ENCODE peak calls at places on chromosomes 16 and 17, in eight cellular contexts. Y is HL-60, M is IMR-90, I is mesothelial cell of epicardium, F is thoracic aorta, J is fibroblast of pulmonary artery, D is cardiac fibroblast, U is ovary. W is an unnamed sample.

GRCh38 chr16:69089091-69089912 is 16.2 kb upstream of the HAS3 start:
- DNase-seq in Y (peak; percentile 27), M (peak; percentile 53), I (no peak), F (no peak), J (no peak), D (no peak), U (no peak), W (no peak)

GRCh38 chr16:76278976-76279375 is 1.8 kb downstream of the CNTNAP4 start:
- DNase-seq in Y (no peak), M (no peak), I (no peak), F (no peak), J (peak; percentile 80), D (peak; percentile 54), U (no peak), W (no peak)

GRCh38 chr16:69554495-69554894 is 11.3 kb upstream of the NFAT5 start:
- DNase-seq in Y (no peak), M (no peak), I (no peak), F (no peak), J (no peak), D (no peak), U (no peak), W (no peak)

GRCh38 chr17:74267579-74267978 is 6.5 kb upstream of the DNAI2 start:
- DNase-seq in Y (no peak), M (no peak), I (no peak), F (no peak), J (no peak), D (no peak), U (no peak), W (no peak)

GRCh38 chr17:81740395-81740961 is 28.4 kb downstream of the SLC25A10 start:
- DNase-seq in Y (no peak), M (no peak), I (no peak), F (no peak), J (no peak), D (no peak), U (no peak), W (no peak)

GRCh38 chr17:2980904-2981246 is 82.5 kb downstream of the OR1D5 start:
- DNase-seq in Y (no peak), M (no peak), I (peak; percentile 19), F (no peak), J (no peak), D (no peak), U (no peak), W (no peak)

GRCh38 chr16:85616608-85617311 is 3.6 kb downstream of the GSE1 start:
- DNase-seq in Y (peak; percentile 34), M (no peak), I (no peak), F (no peak), J (no peak), D (no peak), U (no peak), W (peak; percentile 79)

GRCh38 chr17:39838057-39838456 is 26.1 kb downstream of the IKZF3 start:
- DNase-seq in Y (no peak), M (no peak), I (no peak), F (no peak), J (no peak), D (no peak), U (no peak), W (no peak)

DNA sequence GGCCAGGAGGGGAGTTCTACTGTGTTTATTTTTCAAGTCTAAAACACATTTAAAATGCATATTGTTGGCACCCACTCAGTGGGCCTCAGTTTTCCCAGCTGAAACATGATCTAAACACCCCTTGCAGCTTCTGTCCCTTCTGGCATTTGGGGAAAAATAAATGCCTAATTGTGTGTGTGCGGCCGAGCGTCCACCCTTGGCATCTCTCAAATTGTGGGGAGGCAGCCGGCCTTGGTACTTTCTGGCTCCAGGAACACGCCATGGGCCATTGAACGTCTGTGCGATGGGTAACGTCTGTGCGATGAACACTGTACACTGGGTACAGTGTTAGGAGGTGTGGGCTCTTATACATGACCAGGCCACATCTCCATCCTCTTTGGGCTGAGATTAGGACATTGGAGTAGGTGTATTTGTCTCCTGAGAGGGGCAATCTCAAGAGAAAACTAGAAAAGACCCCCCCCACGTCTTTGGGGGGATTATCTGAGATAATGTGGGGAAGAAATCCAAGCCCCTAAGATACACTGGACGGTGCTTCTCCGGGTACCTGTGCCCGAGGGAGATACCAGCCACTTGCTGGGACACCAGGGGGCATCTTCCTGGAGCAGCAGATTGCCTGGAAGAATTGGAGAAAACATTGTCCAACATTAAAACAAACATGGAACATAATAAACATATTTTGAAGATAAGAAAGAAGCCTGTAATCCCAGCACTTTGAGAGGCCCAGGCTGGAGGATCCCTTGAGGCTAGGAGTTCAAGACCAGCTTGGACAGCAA is 54.9 kb downstream of the RAB11FIP4 start:
- DNase-seq in Y (no peak), M (no peak), I (no peak), F (no peak), J (peak; percentile 8), D (no peak), U (no peak), W (no peak)
- TF ChIP-seq CTCF in Y (no peak), M (peak; percentile 17), I (no peak), F (no peak), J (no peak), D (peak; percentile 11), U (no peak), W (no peak)

DNA sequence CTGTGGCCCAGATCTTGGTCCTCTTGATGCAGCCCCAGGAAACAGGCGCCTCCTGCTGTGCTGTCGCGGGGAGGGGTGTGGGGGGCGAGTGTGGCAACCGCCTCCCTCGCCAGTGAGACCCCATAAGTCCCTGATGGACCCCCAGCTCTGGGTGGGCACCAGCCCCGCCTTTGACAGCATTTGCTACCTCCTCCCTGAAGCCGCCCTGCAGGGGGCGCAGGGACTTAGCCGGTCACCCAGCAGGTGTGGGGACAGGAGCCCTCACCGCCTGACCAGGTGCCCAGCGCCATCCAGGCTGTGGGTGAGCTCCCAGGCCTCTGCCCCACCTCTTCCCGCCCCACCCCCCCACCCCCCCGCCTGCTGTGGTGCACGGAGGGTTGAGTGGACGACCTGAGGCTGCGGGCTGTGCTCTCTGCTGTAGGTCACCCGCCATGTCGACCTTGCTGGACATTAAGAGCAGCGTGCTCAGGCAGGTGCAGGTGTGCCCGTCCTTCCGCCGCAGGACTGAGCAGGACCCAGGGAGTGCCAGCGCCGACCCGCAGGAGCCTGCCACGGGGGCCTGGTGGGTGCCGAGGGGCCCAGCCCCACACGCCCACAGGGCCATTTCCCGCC is 4.8 kb downstream of the BAIAP3 start:
- DNase-seq in Y (no peak), M (no peak), I (peak; percentile 61), F (no peak), J (no peak), D (no peak), U (no peak), W (no peak)
- TF ChIP-seq CTCF in Y (peak; percentile 37), M (peak; percentile 26), I (peak; percentile 62), F (no peak), J (peak; percentile 39), D (peak; percentile 34), U (no peak), W (peak; percentile 39)

GRCh38 chr16:4264546-4264945 is 8.3 kb downstream of the TFAP4 start:
- DNase-seq in Y (no peak), M (no peak), I (no peak), F (no peak), J (no peak), D (no peak), U (peak; percentile 45), W (no peak)

GRCh38 chr16:4261557-4262172 is 11.2 kb downstream of the TFAP4 start:
- DNase-seq in Y (no peak), M (peak; percentile 16), I (peak; percentile 77), F (no peak), J (peak; percentile 27), D (peak; percentile 35), U (peak; percentile 70), W (no peak)

GRCh38 chr16:4262303-4262835 is 10.5 kb downstream of the TFAP4 start:
- DNase-seq in Y (no peak), M (no peak), I (no peak), F (no peak), J (no peak), D (no peak), U (peak; percentile 49), W (no peak)

GRCh38 chr16:4265676-4266075 is 7.1 kb downstream of the TFAP4 start:
- DNase-seq in Y (no peak), M (no peak), I (no peak), F (no peak), J (no peak), D (no peak), U (no peak), W (no peak)

DNA sequence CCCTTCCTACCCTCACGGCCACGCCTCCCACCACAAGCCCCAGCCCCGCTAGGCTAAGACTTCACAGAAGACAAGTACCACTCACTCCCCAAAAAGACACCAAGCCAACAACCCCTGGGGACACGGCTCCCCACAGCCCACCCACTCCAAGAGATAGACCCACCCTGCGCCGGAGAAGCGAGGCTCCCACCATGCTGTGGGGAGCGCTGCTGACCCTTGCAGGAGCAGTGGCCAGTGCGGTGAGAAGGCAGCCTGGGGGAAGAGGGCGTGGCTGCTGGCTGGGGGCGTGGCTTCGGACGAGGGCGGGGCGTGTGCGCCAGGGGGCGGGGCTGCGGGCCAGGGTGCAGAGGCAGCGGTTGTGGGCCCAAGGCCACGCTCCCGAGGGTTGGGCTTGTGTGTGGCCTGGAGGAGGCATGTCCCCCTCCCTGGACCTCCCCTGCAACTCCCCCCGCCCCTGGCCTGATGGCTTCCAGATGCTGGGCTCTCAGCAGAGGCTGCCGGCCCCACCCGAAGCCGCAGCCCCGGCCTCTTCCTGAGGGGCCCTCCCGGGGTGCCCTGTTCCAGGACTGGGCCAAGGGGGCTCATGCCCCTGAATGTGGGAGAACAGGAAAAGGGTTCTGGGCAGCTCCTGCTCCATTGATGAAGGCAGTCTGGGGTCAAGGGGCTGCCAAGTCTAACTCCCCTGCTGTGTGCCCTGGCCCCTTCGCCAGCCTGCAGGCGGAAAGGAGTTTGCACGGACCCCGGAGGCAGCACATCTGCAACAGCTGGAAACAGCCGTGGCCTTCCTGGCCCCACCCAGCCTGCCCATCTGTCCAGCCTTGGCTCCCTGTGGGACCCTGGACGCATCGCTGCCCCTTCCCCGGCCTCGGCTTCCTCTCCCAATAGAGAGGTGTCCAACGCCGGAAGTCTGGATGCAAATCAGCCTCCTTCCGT is 9.1 kb downstream of the TFAP4 start:
- DNase-seq in Y (no peak), M (peak; percentile 86), I (peak; percentile 71), F (no peak), J (peak; percentile 92), D (peak; percentile 81), U (peak; percentile 95), W (no peak)
- TF ChIP-seq CTCF in Y (no peak), M (peak; percentile 10), I (no peak), F (no peak), J (no peak), D (no peak), U (no peak), W (no peak)

DNA sequence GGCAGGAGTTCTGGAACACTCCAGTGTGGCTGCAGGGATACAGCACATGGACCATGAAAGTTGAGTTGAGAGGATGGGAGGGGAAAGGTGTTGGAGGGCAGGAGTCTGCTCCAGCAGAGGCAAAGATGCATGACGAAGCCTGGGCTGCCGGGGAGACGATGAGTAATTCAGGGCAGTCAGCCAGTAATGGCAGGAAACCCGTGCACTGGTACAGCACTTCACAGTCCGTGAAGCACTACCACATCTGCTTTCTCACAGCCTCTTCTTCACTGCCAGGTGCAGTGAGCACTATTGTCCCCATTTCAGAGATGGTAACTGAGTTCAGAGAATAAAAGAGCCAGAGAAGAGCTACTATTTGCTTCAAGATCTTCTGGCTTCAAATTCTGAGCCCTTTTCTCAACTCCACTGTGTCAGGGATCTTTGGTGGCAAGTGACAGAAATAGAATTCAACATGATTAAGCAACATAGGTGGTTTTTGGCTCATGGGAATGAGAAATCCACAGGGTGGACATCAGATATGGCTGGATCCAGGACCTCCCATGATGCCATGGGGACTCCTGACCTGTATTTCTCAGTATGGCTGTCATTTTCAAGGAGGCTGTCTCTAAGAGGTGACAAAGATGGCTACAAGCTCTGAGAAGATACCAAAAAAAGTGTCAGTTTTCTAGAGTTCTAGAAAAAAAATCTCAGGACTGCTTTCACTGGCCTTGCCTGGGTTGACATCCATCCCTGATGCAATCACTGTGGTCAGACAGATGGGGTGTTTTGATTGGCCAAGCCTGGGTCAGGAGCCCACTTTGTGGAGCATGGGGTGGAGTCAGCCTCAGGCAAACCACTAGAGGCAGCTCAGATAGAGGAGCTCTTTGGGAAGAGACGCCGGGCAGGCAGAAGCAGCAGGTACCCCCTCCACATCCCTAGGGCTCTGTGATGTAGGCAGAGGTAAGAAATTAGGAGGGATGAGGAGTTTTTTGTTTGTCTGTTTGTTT is 24.7 kb downstream of the IL21R start:
- DNase-seq in Y (no peak), M (peak; percentile 96), I (peak; percentile 31), F (no peak), J (peak; percentile 86), D (peak; percentile 93), U (peak; percentile 4), W (peak; percentile 80)
- TF ChIP-seq CTCF in Y (no peak), M (peak; percentile 2), I (no peak), F (no peak), J (no peak), D (peak; percentile 27), U (no peak), W (no peak)